ENCODE peak calls at places on chromosomes 3 and 15, in nine cellular contexts. One of them, this sample, is unnamed.

GRCh38 chr3:4818164-4818563 is 161.1 kb upstream of the BHLHE40 start:
- DNase-seq in T-helper 17 cell: no peak
- DNase-seq in kidney epithelial cell: no peak
- DNase-seq in NAMALWA: no peak
- DNase-seq in mesenteric fat pad: no peak
- DNase-seq in stomach: no peak
- DNase-seq in mammary epithelial cell: no peak
- DNase-seq in heart right ventricle: no peak
- DNase-seq in activated T-helper 1 cell treated with anti-CD3 and anti-CD28 coated beads, Interleukin-12 subunit alpha, Interleukin-12 subunit beta, Interleukin-2, Interleukin-4 antibody, amounts not matched to agents 30 ng/mL and 10 ng/mL and 1 ng/mL, durations not matched to agents 14 hours and 24 hours and 36 hours: no peak
- DNase-seq in this sample: no peak

GRCh38 chr3:165526367-165526766 is 310.9 kb downstream of the BCHE start:
- DNase-seq in T-helper 17 cell: no peak
- DNase-seq in stomach: no peak
- DNase-seq in kidney epithelial cell: no peak
- DNase-seq in NAMALWA: peak
- DNase-seq in activated T-helper 1 cell treated with anti-CD3 and anti-CD28 coated beads, Interleukin-12 subunit alpha, Interleukin-12 subunit beta, Interleukin-2, Interleukin-4 antibody, amounts not matched to agents 30 ng/mL and 10 ng/mL and 1 ng/mL, durations not matched to agents 14 hours and 24 hours and 36 hours: no peak
- DNase-seq in mesenteric fat pad: no peak
- DNase-seq in heart right ventricle: no peak
- DNase-seq in mammary epithelial cell: no peak
- DNase-seq in this sample: no peak

GRCh38 chr3:131370935-131371698 is 10.5 kb upstream of the NUDT16 start:
- DNase-seq in kidney epithelial cell: no peak
- DNase-seq in T-helper 17 cell: no peak
- DNase-seq in mesenteric fat pad: no peak
- DNase-seq in NAMALWA: no peak
- DNase-seq in mammary epithelial cell: no peak
- DNase-seq in heart right ventricle: no peak
- DNase-seq in stomach: no peak
- DNase-seq in activated T-helper 1 cell treated with anti-CD3 and anti-CD28 coated beads, Interleukin-12 subunit alpha, Interleukin-12 subunit beta, Interleukin-2, Interleukin-4 antibody, amounts not matched to agents 30 ng/mL and 10 ng/mL and 1 ng/mL, durations not matched to agents 14 hours and 24 hours and 36 hours: no peak
- DNase-seq in this sample: no peak

GRCh38 chr3:142896201-142896755 is 7.4 kb upstream of the PCOLCE2 start:
- DNase-seq in heart right ventricle: no peak
- DNase-seq in activated T-helper 1 cell treated with anti-CD3 and anti-CD28 coated beads, Interleukin-12 subunit alpha, Interleukin-12 subunit beta, Interleukin-2, Interleukin-4 antibody, amounts not matched to agents 30 ng/mL and 10 ng/mL and 1 ng/mL, durations not matched to agents 14 hours and 24 hours and 36 hours: no peak
- DNase-seq in stomach: no peak
- DNase-seq in mesenteric fat pad: no peak
- DNase-seq in kidney epithelial cell: peak
- DNase-seq in NAMALWA: no peak
- DNase-seq in mammary epithelial cell: peak
- DNase-seq in T-helper 17 cell: no peak
- DNase-seq in this sample: no peak

GRCh38 chr3:8539419-8539818 is 37.8 kb downstream of the LMCD1 start:
- DNase-seq in stomach: no peak
- DNase-seq in mammary epithelial cell: no peak
- DNase-seq in heart right ventricle: no peak
- DNase-seq in mesenteric fat pad: no peak
- DNase-seq in NAMALWA: no peak
- DNase-seq in kidney epithelial cell: no peak
- DNase-seq in activated T-helper 1 cell treated with anti-CD3 and anti-CD28 coated beads, Interleukin-12 subunit alpha, Interleukin-12 subunit beta, Interleukin-2, Interleukin-4 antibody, amounts not matched to agents 30 ng/mL and 10 ng/mL and 1 ng/mL, durations not matched to agents 14 hours and 24 hours and 36 hours: no peak
- DNase-seq in T-helper 17 cell: no peak
- DNase-seq in this sample: no peak

GRCh38 chr3:41740374-41740773 is 221.5 kb downstream of the ULK4 start:
- DNase-seq in NAMALWA: no peak
- DNase-seq in T-helper 17 cell: no peak
- DNase-seq in mammary epithelial cell: no peak
- DNase-seq in stomach: no peak
- DNase-seq in mesenteric fat pad: no peak
- DNase-seq in kidney epithelial cell: no peak
- DNase-seq in heart right ventricle: no peak
- DNase-seq in activated T-helper 1 cell treated with anti-CD3 and anti-CD28 coated beads, Interleukin-12 subunit alpha, Interleukin-12 subunit beta, Interleukin-2, Interleukin-4 antibody, amounts not matched to agents 30 ng/mL and 10 ng/mL and 1 ng/mL, durations not matched to agents 14 hours and 24 hours and 36 hours: no peak
- DNase-seq in this sample: no peak

GRCh38 chr15:75114796-75115195 is 86.9 kb upstream of the C15orf39 start:
- DNase-seq in mesenteric fat pad: no peak
- DNase-seq in NAMALWA: no peak
- DNase-seq in T-helper 17 cell: no peak
- DNase-seq in activated T-helper 1 cell treated with anti-CD3 and anti-CD28 coated beads, Interleukin-12 subunit alpha, Interleukin-12 subunit beta, Interleukin-2, Interleukin-4 antibody, amounts not matched to agents 30 ng/mL and 10 ng/mL and 1 ng/mL, durations not matched to agents 14 hours and 24 hours and 36 hours: no peak
- DNase-seq in heart right ventricle: no peak
- DNase-seq in stomach: no peak
- DNase-seq in kidney epithelial cell: no peak
- DNase-seq in mammary epithelial cell: no peak
- DNase-seq in this sample: no peak

GRCh38 chr3:101466465-101467309 is 46.3 kb downstream of the SENP7 start:
- DNase-seq in kidney epithelial cell: no peak
- DNase-seq in stomach: peak
- DNase-seq in activated T-helper 1 cell treated with anti-CD3 and anti-CD28 coated beads, Interleukin-12 subunit alpha, Interleukin-12 subunit beta, Interleukin-2, Interleukin-4 antibody, amounts not matched to agents 30 ng/mL and 10 ng/mL and 1 ng/mL, durations not matched to agents 14 hours and 24 hours and 36 hours: peak
- DNase-seq in mesenteric fat pad: peak
- DNase-seq in mammary epithelial cell: no peak
- DNase-seq in NAMALWA: no peak
- DNase-seq in T-helper 17 cell: peak
- DNase-seq in heart right ventricle: no peak
- DNase-seq in this sample: no peak

GRCh38 chr3:171172070-171172469 is 145.6 kb upstream of the SLC2A2 start:
- DNase-seq in activated T-helper 1 cell treated with anti-CD3 and anti-CD28 coated beads, Interleukin-12 subunit alpha, Interleukin-12 subunit beta, Interleukin-2, Interleukin-4 antibody, amounts not matched to agents 30 ng/mL and 10 ng/mL and 1 ng/mL, durations not matched to agents 14 hours and 24 hours and 36 hours: no peak
- DNase-seq in T-helper 17 cell: no peak
- DNase-seq in stomach: no peak
- DNase-seq in mesenteric fat pad: no peak
- DNase-seq in heart right ventricle: no peak
- DNase-seq in kidney epithelial cell: no peak
- DNase-seq in NAMALWA: peak
- DNase-seq in mammary epithelial cell: no peak
- DNase-seq in this sample: no peak

GRCh38 chr15:80478075-80478474 is 73.9 kb downstream of the ARNT2 start:
- DNase-seq in T-helper 17 cell: no peak
- DNase-seq in mammary epithelial cell: no peak
- DNase-seq in mesenteric fat pad: no peak
- DNase-seq in stomach: no peak
- DNase-seq in heart right ventricle: no peak
- DNase-seq in NAMALWA: no peak
- DNase-seq in activated T-helper 1 cell treated with anti-CD3 and anti-CD28 coated beads, Interleukin-12 subunit alpha, Interleukin-12 subunit beta, Interleukin-2, Interleukin-4 antibody, amounts not matched to agents 30 ng/mL and 10 ng/mL and 1 ng/mL, durations not matched to agents 14 hours and 24 hours and 36 hours: no peak
- DNase-seq in kidney epithelial cell: no peak
- DNase-seq in this sample: no peak

GRCh38 chr3:59135091-59135490 is 85.3 kb upstream of the CFAP20DC start:
- DNase-seq in NAMALWA: no peak
- DNase-seq in mammary epithelial cell: no peak
- DNase-seq in heart right ventricle: no peak
- DNase-seq in mesenteric fat pad: no peak
- DNase-seq in T-helper 17 cell: no peak
- DNase-seq in kidney epithelial cell: no peak
- DNase-seq in activated T-helper 1 cell treated with anti-CD3 and anti-CD28 coated beads, Interleukin-12 subunit alpha, Interleukin-12 subunit beta, Interleukin-2, Interleukin-4 antibody, amounts not matched to agents 30 ng/mL and 10 ng/mL and 1 ng/mL, durations not matched to agents 14 hours and 24 hours and 36 hours: no peak
- DNase-seq in stomach: no peak
- DNase-seq in this sample: no peak

GRCh38 chr15:57861805-57862586 is 155.5 kb downstream of the POLR2M start:
- DNase-seq in mammary epithelial cell: peak
- DNase-seq in stomach: no peak
- DNase-seq in activated T-helper 1 cell treated with anti-CD3 and anti-CD28 coated beads, Interleukin-12 subunit alpha, Interleukin-12 subunit beta, Interleukin-2, Interleukin-4 antibody, amounts not matched to agents 30 ng/mL and 10 ng/mL and 1 ng/mL, durations not matched to agents 14 hours and 24 hours and 36 hours: no peak
- DNase-seq in heart right ventricle: no peak
- DNase-seq in NAMALWA: no peak
- DNase-seq in mesenteric fat pad: no peak
- DNase-seq in T-helper 17 cell: no peak
- DNase-seq in kidney epithelial cell: peak
- DNase-seq in this sample: no peak

GRCh38 chr3:177514341-177515193 is 317.3 kb upstream of the TBL1XR1 start:
- DNase-seq in T-helper 17 cell: no peak
- DNase-seq in activated T-helper 1 cell treated with anti-CD3 and anti-CD28 coated beads, Interleukin-12 subunit alpha, Interleukin-12 subunit beta, Interleukin-2, Interleukin-4 antibody, amounts not matched to agents 30 ng/mL and 10 ng/mL and 1 ng/mL, durations not matched to agents 14 hours and 24 hours and 36 hours: no peak
- DNase-seq in kidney epithelial cell: no peak
- DNase-seq in stomach: no peak
- DNase-seq in NAMALWA: no peak
- DNase-seq in mammary epithelial cell: no peak
- DNase-seq in heart right ventricle: no peak
- DNase-seq in mesenteric fat pad: no peak
- DNase-seq in this sample: no peak

GRCh38 chr3:174253940-174254339 is 605.2 kb upstream of the NAALADL2 start:
- DNase-seq in kidney epithelial cell: no peak
- DNase-seq in NAMALWA: no peak
- DNase-seq in stomach: no peak
- DNase-seq in activated T-helper 1 cell treated with anti-CD3 and anti-CD28 coated beads, Interleukin-12 subunit alpha, Interleukin-12 subunit beta, Interleukin-2, Interleukin-4 antibody, amounts not matched to agents 30 ng/mL and 10 ng/mL and 1 ng/mL, durations not matched to agents 14 hours and 24 hours and 36 hours: no peak
- DNase-seq in heart right ventricle: no peak
- DNase-seq in mesenteric fat pad: no peak
- DNase-seq in T-helper 17 cell: no peak
- DNase-seq in mammary epithelial cell: no peak
- DNase-seq in this sample: no peak

GRCh38 chr15:101250931-101251829 is 668 bp downstream of the CHSY1 start:
- DNase-seq in T-helper 17 cell: no peak
- DNase-seq in mammary epithelial cell: peak
- DNase-seq in activated T-helper 1 cell treated with anti-CD3 and anti-CD28 coated beads, Interleukin-12 subunit alpha, Interleukin-12 subunit beta, Interleukin-2, Interleukin-4 antibody, amounts not matched to agents 30 ng/mL and 10 ng/mL and 1 ng/mL, durations not matched to agents 14 hours and 24 hours and 36 hours: no peak
- DNase-seq in kidney epithelial cell: no peak
- DNase-seq in heart right ventricle: no peak
- DNase-seq in NAMALWA: no peak
- DNase-seq in mesenteric fat pad: no peak
- DNase-seq in stomach: peak
- DNase-seq in this sample: no peak

GRCh38 chr3:88141458-88142083 is 8.2 kb upstream of the C3orf38 start:
- DNase-seq in T-helper 17 cell: no peak
- DNase-seq in activated T-helper 1 cell treated with anti-CD3 and anti-CD28 coated beads, Interleukin-12 subunit alpha, Interleukin-12 subunit beta, Interleukin-2, Interleukin-4 antibody, amounts not matched to agents 30 ng/mL and 10 ng/mL and 1 ng/mL, durations not matched to agents 14 hours and 24 hours and 36 hours: no peak
- DNase-seq in stomach: no peak
- DNase-seq in NAMALWA: no peak
- DNase-seq in kidney epithelial cell: no peak
- DNase-seq in heart right ventricle: no peak
- DNase-seq in mesenteric fat pad: no peak
- DNase-seq in mammary epithelial cell: peak
- DNase-seq in this sample: no peak

GRCh38 chr3:69329897-69330296 is 56.0 kb downstream of the FRMD4B start:
- DNase-seq in stomach: no peak
- DNase-seq in NAMALWA: no peak
- DNase-seq in kidney epithelial cell: peak
- DNase-seq in T-helper 17 cell: no peak
- DNase-seq in activated T-helper 1 cell treated with anti-CD3 and anti-CD28 coated beads, Interleukin-12 subunit alpha, Interleukin-12 subunit beta, Interleukin-2, Interleukin-4 antibody, amounts not matched to agents 30 ng/mL and 10 ng/mL and 1 ng/mL, durations not matched to agents 14 hours and 24 hours and 36 hours: no peak
- DNase-seq in mammary epithelial cell: no peak
- DNase-seq in mesenteric fat pad: no peak
- DNase-seq in heart right ventricle: no peak
- DNase-seq in this sample: no peak

GRCh38 chr3:141769171-141769894 is 6.1 kb downstream of the GRK7 start:
- DNase-seq in activated T-helper 1 cell treated with anti-CD3 and anti-CD28 coated beads, Interleukin-12 subunit alpha, Interleukin-12 subunit beta, Interleukin-2, Interleukin-4 antibody, amounts not matched to agents 30 ng/mL and 10 ng/mL and 1 ng/mL, durations not matched to agents 14 hours and 24 hours and 36 hours: no peak
- DNase-seq in NAMALWA: no peak
- DNase-seq in mammary epithelial cell: no peak
- DNase-seq in heart right ventricle: no peak
- DNase-seq in kidney epithelial cell: no peak
- DNase-seq in stomach: no peak
- DNase-seq in T-helper 17 cell: no peak
- DNase-seq in mesenteric fat pad: no peak
- DNase-seq in this sample: no peak

GRCh38 chr15:58741032-58741431 is 8.5 kb downstream of the ADAM10 start:
- DNase-seq in mammary epithelial cell: no peak
- DNase-seq in stomach: no peak
- DNase-seq in heart right ventricle: no peak
- DNase-seq in activated T-helper 1 cell treated with anti-CD3 and anti-CD28 coated beads, Interleukin-12 subunit alpha, Interleukin-12 subunit beta, Interleukin-2, Interleukin-4 antibody, amounts not matched to agents 30 ng/mL and 10 ng/mL and 1 ng/mL, durations not matched to agents 14 hours and 24 hours and 36 hours: no peak
- DNase-seq in NAMALWA: peak
- DNase-seq in kidney epithelial cell: no peak
- DNase-seq in T-helper 17 cell: no peak
- DNase-seq in mesenteric fat pad: no peak
- DNase-seq in this sample: no peak

GRCh38 chr15:72319985-72320671 is at the start of gene CELF6:
- DNase-seq in heart right ventricle: peak
- DNase-seq in mesenteric fat pad: peak
- DNase-seq in mammary epithelial cell: peak
- DNase-seq in NAMALWA: peak
- DNase-seq in activated T-helper 1 cell treated with anti-CD3 and anti-CD28 coated beads, Interleukin-12 subunit alpha, Interleukin-12 subunit beta, Interleukin-2, Interleukin-4 antibody, amounts not matched to agents 30 ng/mL and 10 ng/mL and 1 ng/mL, durations not matched to agents 14 hours and 24 hours and 36 hours: peak
- DNase-seq in stomach: peak
- DNase-seq in T-helper 17 cell: peak
- DNase-seq in kidney epithelial cell: peak
- DNase-seq in this sample: peak

GRCh38 chr15:93708721-93709120 is 522.6 kb upstream of the MCTP2 start:
- DNase-seq in NAMALWA: no peak
- DNase-seq in heart right ventricle: no peak
- DNase-seq in mesenteric fat pad: no peak
- DNase-seq in kidney epithelial cell: no peak
- DNase-seq in mammary epithelial cell: no peak
- DNase-seq in activated T-helper 1 cell treated with anti-CD3 and anti-CD28 coated beads, Interleukin-12 subunit alpha, Interleukin-12 subunit beta, Interleukin-2, Interleukin-4 antibody, amounts not matched to agents 30 ng/mL and 10 ng/mL and 1 ng/mL, durations not matched to agents 14 hours and 24 hours and 36 hours: no peak
- DNase-seq in stomach: no peak
- DNase-seq in T-helper 17 cell: no peak
- DNase-seq in this sample: no peak

GRCh38 chr3:100710355-100711198 is 1.3 kb downstream of the TFG start:
- DNase-seq in T-helper 17 cell: peak
- DNase-seq in heart right ventricle: peak
- DNase-seq in mammary epithelial cell: peak
- DNase-seq in activated T-helper 1 cell treated with anti-CD3 and anti-CD28 coated beads, Interleukin-12 subunit alpha, Interleukin-12 subunit beta, Interleukin-2, Interleukin-4 antibody, amounts not matched to agents 30 ng/mL and 10 ng/mL and 1 ng/mL, durations not matched to agents 14 hours and 24 hours and 36 hours: peak
- DNase-seq in mesenteric fat pad: no peak
- DNase-seq in stomach: peak
- DNase-seq in kidney epithelial cell: peak
- DNase-seq in NAMALWA: peak
- DNase-seq in this sample: no peak

GRCh38 chr3:45223889-45224730 is 2.0 kb downstream of the TMEM158 start:
- DNase-seq in NAMALWA: no peak
- DNase-seq in mammary epithelial cell: peak
- DNase-seq in heart right ventricle: no peak
- DNase-seq in activated T-helper 1 cell treated with anti-CD3 and anti-CD28 coated beads, Interleukin-12 subunit alpha, Interleukin-12 subunit beta, Interleukin-2, Interleukin-4 antibody, amounts not matched to agents 30 ng/mL and 10 ng/mL and 1 ng/mL, durations not matched to agents 14 hours and 24 hours and 36 hours: no peak
- DNase-seq in kidney epithelial cell: no peak
- DNase-seq in stomach: no peak
- DNase-seq in T-helper 17 cell: no peak
- DNase-seq in mesenteric fat pad: no peak
- DNase-seq in this sample: no peak

GRCh38 chr3:112611813-112612515 is 29.0 kb downstream of the CCDC80 start:
- DNase-seq in activated T-helper 1 cell treated with anti-CD3 and anti-CD28 coated beads, Interleukin-12 subunit alpha, Interleukin-12 subunit beta, Interleukin-2, Interleukin-4 antibody, amounts not matched to agents 30 ng/mL and 10 ng/mL and 1 ng/mL, durations not matched to agents 14 hours and 24 hours and 36 hours: no peak
- DNase-seq in NAMALWA: no peak
- DNase-seq in mammary epithelial cell: no peak
- DNase-seq in stomach: no peak
- DNase-seq in heart right ventricle: no peak
- DNase-seq in T-helper 17 cell: no peak
- DNase-seq in mesenteric fat pad: no peak
- DNase-seq in kidney epithelial cell: no peak
- DNase-seq in this sample: no peak

GRCh38 chr3:175105066-175105465 is 245.9 kb downstream of the NAALADL2 start:
- DNase-seq in mammary epithelial cell: no peak
- DNase-seq in T-helper 17 cell: no peak
- DNase-seq in mesenteric fat pad: no peak
- DNase-seq in heart right ventricle: no peak
- DNase-seq in kidney epithelial cell: no peak
- DNase-seq in NAMALWA: no peak
- DNase-seq in activated T-helper 1 cell treated with anti-CD3 and anti-CD28 coated beads, Interleukin-12 subunit alpha, Interleukin-12 subunit beta, Interleukin-2, Interleukin-4 antibody, amounts not matched to agents 30 ng/mL and 10 ng/mL and 1 ng/mL, durations not matched to agents 14 hours and 24 hours and 36 hours: no peak
- DNase-seq in stomach: no peak
- DNase-seq in this sample: no peak

GRCh38 chr3:47804571-47804970 is 1.6 kb downstream of the DHX30 start:
- DNase-seq in stomach: no peak
- DNase-seq in T-helper 17 cell: no peak
- DNase-seq in kidney epithelial cell: no peak
- DNase-seq in mesenteric fat pad: no peak
- DNase-seq in mammary epithelial cell: no peak
- DNase-seq in activated T-helper 1 cell treated with anti-CD3 and anti-CD28 coated beads, Interleukin-12 subunit alpha, Interleukin-12 subunit beta, Interleukin-2, Interleukin-4 antibody, amounts not matched to agents 30 ng/mL and 10 ng/mL and 1 ng/mL, durations not matched to agents 14 hours and 24 hours and 36 hours: no peak
- DNase-seq in NAMALWA: no peak
- DNase-seq in heart right ventricle: no peak
- DNase-seq in this sample: no peak

GRCh38 chr3:194375473-194375872 is 5.9 kb upstream of the LRRC15 start:
- DNase-seq in mammary epithelial cell: no peak
- DNase-seq in mesenteric fat pad: no peak
- DNase-seq in NAMALWA: no peak
- DNase-seq in T-helper 17 cell: no peak
- DNase-seq in activated T-helper 1 cell treated with anti-CD3 and anti-CD28 coated beads, Interleukin-12 subunit alpha, Interleukin-12 subunit beta, Interleukin-2, Interleukin-4 antibody, amounts not matched to agents 30 ng/mL and 10 ng/mL and 1 ng/mL, durations not matched to agents 14 hours and 24 hours and 36 hours: no peak
- DNase-seq in kidney epithelial cell: no peak
- DNase-seq in heart right ventricle: no peak
- DNase-seq in stomach: no peak
- DNase-seq in this sample: no peak

GRCh38 chr3:156533205-156533604 is 21.7 kb downstream of the SSR3 start:
- DNase-seq in mammary epithelial cell: no peak
- DNase-seq in activated T-helper 1 cell treated with anti-CD3 and anti-CD28 coated beads, Interleukin-12 subunit alpha, Interleukin-12 subunit beta, Interleukin-2, Interleukin-4 antibody, amounts not matched to agents 30 ng/mL and 10 ng/mL and 1 ng/mL, durations not matched to agents 14 hours and 24 hours and 36 hours: no peak
- DNase-seq in heart right ventricle: no peak
- DNase-seq in NAMALWA: no peak
- DNase-seq in mesenteric fat pad: no peak
- DNase-seq in stomach: no peak
- DNase-seq in T-helper 17 cell: no peak
- DNase-seq in kidney epithelial cell: no peak
- DNase-seq in this sample: no peak

GRCh38 chr3:124281453-124282316 is 289.8 kb upstream of the ROPN1 start:
- DNase-seq in mammary epithelial cell: peak
- DNase-seq in stomach: no peak
- DNase-seq in activated T-helper 1 cell treated with anti-CD3 and anti-CD28 coated beads, Interleukin-12 subunit alpha, Interleukin-12 subunit beta, Interleukin-2, Interleukin-4 antibody, amounts not matched to agents 30 ng/mL and 10 ng/mL and 1 ng/mL, durations not matched to agents 14 hours and 24 hours and 36 hours: no peak
- DNase-seq in mesenteric fat pad: no peak
- DNase-seq in heart right ventricle: peak
- DNase-seq in T-helper 17 cell: no peak
- DNase-seq in NAMALWA: peak
- DNase-seq in kidney epithelial cell: no peak
- DNase-seq in this sample: peak

GRCh38 chr3:194622621-194623360 is 10.4 kb downstream of the TMEM44 start:
- DNase-seq in NAMALWA: no peak
- DNase-seq in stomach: no peak
- DNase-seq in mesenteric fat pad: no peak
- DNase-seq in heart right ventricle: no peak
- DNase-seq in mammary epithelial cell: no peak
- DNase-seq in activated T-helper 1 cell treated with anti-CD3 and anti-CD28 coated beads, Interleukin-12 subunit alpha, Interleukin-12 subunit beta, Interleukin-2, Interleukin-4 antibody, amounts not matched to agents 30 ng/mL and 10 ng/mL and 1 ng/mL, durations not matched to agents 14 hours and 24 hours and 36 hours: no peak
- DNase-seq in T-helper 17 cell: no peak
- DNase-seq in kidney epithelial cell: no peak
- DNase-seq in this sample: no peak

GRCh38 chr3:155853214-155854146 is 747 bp downstream of the SLC33A1 start:
- DNase-seq in mammary epithelial cell: no peak
- DNase-seq in NAMALWA: no peak
- DNase-seq in stomach: peak
- DNase-seq in heart right ventricle: peak
- DNase-seq in activated T-helper 1 cell treated with anti-CD3 and anti-CD28 coated beads, Interleukin-12 subunit alpha, Interleukin-12 subunit beta, Interleukin-2, Interleukin-4 antibody, amounts not matched to agents 30 ng/mL and 10 ng/mL and 1 ng/mL, durations not matched to agents 14 hours and 24 hours and 36 hours: peak
- DNase-seq in kidney epithelial cell: no peak
- DNase-seq in mesenteric fat pad: no peak
- DNase-seq in T-helper 17 cell: peak
- DNase-seq in this sample: no peak

This sample was measured in iPS DF 6.9.